ENCODE peak calls at places on chromosome 15, in four cellular contexts. U, W, V and Z are unnamed samples.

GRCh38 chr15:75693501-75694240 is 19.0 kb downstream of the CSPG4 start:
- DNase-seq in U (no peak), W (no peak), V (no peak), Z (no peak)

GRCh38 chr15:31974154-31974794 is 56.0 kb upstream of the CHRNA7 start:
- DNase-seq in U (no peak), W (no peak), V (no peak), Z (no peak)

GRCh38 chr15:64842099-64842940 is 605 bp downstream of the PLEKHO2 start:
- DNase-seq in U (no peak), W (peak; percentile 29), V (no peak), Z (peak; percentile 40)

GRCh38 chr15:62173215-62173614 is 8.1 kb upstream of the C2CD4B start:
- DNase-seq in U (peak; percentile 79), W (no peak), V (no peak), Z (peak; percentile 35)

GRCh38 chr15:66964111-66964738 is 101.2 kb upstream of the SMAD3 start:
- DNase-seq in U (no peak), W (no peak), V (no peak), Z (no peak)

GRCh38 chr15:36696191-36696590 is 116.8 kb downstream of the CDIN1 start:
- DNase-seq in U (no peak), W (no peak), V (no peak), Z (no peak)

GRCh38 chr15:53739187-53739586 is 20.3 kb downstream of the WDR72 start:
- DNase-seq in U (no peak), W (no peak), V (no peak), Z (no peak)

GRCh38 chr15:56366211-56366610 is 985 bp downstream of the TEX9 start:
- DNase-seq in U (no peak), W (no peak), V (no peak), Z (no peak)

GRCh38 chr15:84979651-84980050 is 2.0 kb upstream of the PDE8A start:
- DNase-seq in U (no peak), W (no peak), V (no peak), Z (no peak)

GRCh38 chr15:63172376-63173115 is 15.3 kb upstream of the RPS27L start:
- DNase-seq in U (no peak), W (no peak), V (no peak), Z (no peak)

GRCh38 chr15:75639191-75639708 is 774 bp downstream of the IMP3 start:
- DNase-seq in U (no peak), W (no peak), V (no peak), Z (no peak)

GRCh38 chr15:71568226-71568625 is 242.1 kb upstream of the NR2E3 start:
- DNase-seq in U (no peak), W (no peak), V (no peak), Z (no peak)

GRCh38 chr15:58361291-58361759 is 70.5 kb upstream of the LIPC start:
- DNase-seq in U (no peak), W (no peak), V (no peak), Z (peak; percentile 77)

GRCh38 chr15:74144153-74144775 is 13.9 kb downstream of the ISLR2 start:
- DNase-seq in U (no peak), W (peak; percentile 46), V (no peak), Z (no peak)

GRCh38 chr15:34365073-34365825 is 1.7 kb downstream of the LPCAT4 start:
- DNase-seq in U (peak; percentile 60), W (no peak), V (peak; percentile 12), Z (no peak)

GRCh38 chr15:49718234-49718633 is 97.4 kb downstream of the DTWD1 start:
- DNase-seq in U (no peak), W (no peak), V (no peak), Z (no peak)

GRCh38 chr15:66565731-66566130 is at the start of gene LCTL:
- DNase-seq in U (no peak), W (no peak), V (no peak), Z (no peak)

GRCh38 chr15:99177679-99178078 is 71.7 kb downstream of the TTC23 start:
- DNase-seq in U (no peak), W (no peak), V (no peak), Z (no peak)

GRCh38 chr15:99174989-99175388 is 70.1 kb downstream of the SYNM start:
- DNase-seq in U (no peak), W (no peak), V (no peak), Z (no peak)

GRCh38 chr15:99180287-99180962 is 69.0 kb downstream of the TTC23 start:
- DNase-seq in U (no peak), W (no peak), V (no peak), Z (no peak)

GRCh38 chr15:99174567-99174966 is 69.7 kb downstream of the SYNM start:
- DNase-seq in U (peak; percentile 33), W (no peak), V (no peak), Z (no peak)

DNA sequence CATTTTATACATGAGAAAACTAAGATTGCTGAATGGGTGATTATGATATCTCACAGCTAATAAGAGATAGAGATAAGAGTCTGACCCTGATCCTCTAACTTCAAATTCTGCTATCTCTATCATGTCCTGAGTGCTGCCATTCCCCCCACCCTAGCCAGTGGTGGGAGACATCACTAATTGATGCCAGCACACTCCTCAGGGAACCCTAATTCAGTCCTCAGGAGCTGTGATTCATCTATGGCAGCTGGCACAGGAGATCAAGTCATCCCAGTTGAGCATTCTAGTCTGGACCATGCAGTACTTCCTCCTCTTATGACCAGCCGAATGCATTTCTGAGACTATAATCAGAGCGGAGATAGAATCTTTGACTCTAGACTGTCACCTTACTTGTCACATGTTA is 71.9 kb downstream of the SYNM start:
- DNase-seq in U (no peak), W (no peak), V (no peak), Z (no peak)
- H3K4me1 ChIP-seq in U (peaks cover 36% of the 10 kb centered on the region), W (no peaks in the 10 kb centered on the region), V (no peaks in the 10 kb centered on the region), Z (peaks cover 21% of the 10 kb centered on the region)

DNA sequence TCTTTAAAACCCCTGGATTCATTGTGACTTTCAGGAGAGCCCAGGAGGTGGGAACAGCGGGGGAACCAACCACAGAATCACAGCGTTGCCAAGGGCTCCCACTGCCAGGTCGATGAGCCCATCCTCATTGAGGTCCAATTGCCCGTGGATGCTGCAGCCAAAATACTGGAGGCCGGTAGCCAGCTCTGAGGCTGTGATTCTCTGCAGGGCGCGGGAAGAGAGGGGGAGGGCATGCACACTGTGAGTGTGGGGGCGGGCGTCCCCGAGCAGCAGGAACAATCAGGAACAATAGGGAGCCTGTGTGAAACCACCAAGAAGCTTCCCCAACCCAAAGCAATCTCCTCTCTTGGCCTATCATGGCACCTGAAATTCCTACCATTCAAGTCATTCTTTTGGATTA is 53.4 kb downstream of the FEM1B start:
- DNase-seq in U (no peak), W (no peak), V (no peak), Z (peak; percentile 33)
- H3K4me3 ChIP-seq in U (no peak overlapping the region), W (no peak overlapping the region), V (no peak overlapping the region), Z (no peak overlapping the region)

GRCh38 chr15:29822100-29822684 is at the start of gene TJP1:
- DNase-seq in U (peak; percentile 86), W (peak; percentile 54), V (no peak), Z (peak; percentile 80)

GRCh38 chr15:29822685-29823459 is 604 bp upstream of the TJP1 start:
- DNase-seq in U (peak; percentile 68), W (peak; percentile 65), V (no peak), Z (no peak)

GRCh38 chr15:29825205-29825604 is 2.9 kb upstream of the TJP1 start:
- DNase-seq in U (no peak), W (no peak), V (peak; percentile 42), Z (peak; percentile 81)

GRCh38 chr15:29827421-29827820 is 5.2 kb upstream of the TJP1 start:
- DNase-seq in U (no peak), W (no peak), V (no peak), Z (peak; percentile 31)

GRCh38 chr15:29826908-29827307 is 4.6 kb upstream of the TJP1 start:
- DNase-seq in U (no peak), W (no peak), V (no peak), Z (no peak)
- H3K27ac ChIP-seq in U (no peak overlapping the region), W (no peak overlapping the region), V (no peak overlapping the region), Z (no peak overlapping the region)

GRCh38 chr15:89833966-89834365 is 19.3 kb upstream of the ANPEP start:
- DNase-seq in U (no peak), W (no peak), V (no peak), Z (no peak)
- H3K4me1 ChIP-seq in U (peaks cover 6% of the 10 kb centered on the region), W (peaks cover 30% of the 10 kb centered on the region), V (no peaks in the 10 kb centered on the region), Z (no peaks in the 10 kb centered on the region)

DNA sequence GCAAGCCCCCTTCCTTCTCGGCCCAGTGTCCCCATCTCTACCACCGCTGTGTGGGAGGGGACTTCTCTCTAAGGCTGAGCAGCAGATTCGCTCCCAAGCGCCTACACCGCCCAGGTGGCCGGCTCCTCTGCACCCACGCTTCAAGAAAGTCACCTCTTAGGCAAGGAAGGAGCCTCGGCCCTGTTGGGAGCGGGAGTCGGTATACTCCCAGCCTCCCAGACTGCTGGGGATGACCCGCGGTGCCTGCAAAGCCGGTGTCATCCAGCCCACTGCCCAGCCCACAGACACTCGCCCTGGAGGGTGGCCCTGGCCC is 527 bp downstream of the CHRNB4 start:
- DNase-seq in U (no peak), W (no peak), V (no peak), Z (no peak)
- H3K4me3 ChIP-seq in U (peak overlapping the region; percentile 51), W (peak overlapping the region; percentile 58), V (no peak overlapping the region), Z (peak overlapping the region; percentile 21)